ENCODE peak calls at places on chromosomes 2 and 18, in four cellular contexts. One of them, this sample, is unnamed.

GRCh38 chr2:23533014-23533730 is 148.2 kb downstream of the KLHL29 start:
- DNase-seq in lung: no peak
- DNase-seq in colonic mucosa: no peak
- DNase-seq in CD8-positive, alpha-beta memory T cell: no peak
- DNase-seq in this sample: no peak

GRCh38 chr2:179218848-179219594 is 45.6 kb downstream of the SESTD1 start:
- DNase-seq in lung: peak
- DNase-seq in colonic mucosa: peak
- DNase-seq in CD8-positive, alpha-beta memory T cell: peak
- DNase-seq in this sample: peak

GRCh38 chr2:85602476-85603234 is at the start of gene TMEM150A:
- DNase-seq in lung: peak
- DNase-seq in colonic mucosa: peak
- DNase-seq in CD8-positive, alpha-beta memory T cell: peak
- DNase-seq in this sample: peak

GRCh38 chr2:193845604-193846003 is 1650.9 kb upstream of the TMEFF2 start:
- DNase-seq in lung: no peak
- DNase-seq in CD8-positive, alpha-beta memory T cell: no peak
- DNase-seq in colonic mucosa: no peak
- DNase-seq in this sample: no peak

GRCh38 chr2:65261676-65262075 is 34.0 kb downstream of the ACTR2 start:
- DNase-seq in colonic mucosa: no peak
- DNase-seq in lung: no peak
- DNase-seq in CD8-positive, alpha-beta memory T cell: no peak
- DNase-seq in this sample: no peak

GRCh38 chr2:51031004-51031791 is 734 bp downstream of the NRXN1 start:
- DNase-seq in lung: no peak
- DNase-seq in CD8-positive, alpha-beta memory T cell: no peak
- DNase-seq in colonic mucosa: no peak
- DNase-seq in this sample: no peak

GRCh38 chr2:180203972-180204371 is 196.9 kb upstream of the CWC22 start:
- DNase-seq in lung: no peak
- DNase-seq in colonic mucosa: peak
- DNase-seq in CD8-positive, alpha-beta memory T cell: no peak
- DNase-seq in this sample: no peak

GRCh38 chr18:37398248-37398920 is 167.2 kb downstream of the CELF4 start:
- DNase-seq in lung: no peak
- DNase-seq in CD8-positive, alpha-beta memory T cell: no peak
- DNase-seq in colonic mucosa: no peak
- DNase-seq in this sample: no peak

GRCh38 chr2:238063414-238064189 is 2.8 kb downstream of the SCLY start:
- DNase-seq in CD8-positive, alpha-beta memory T cell: no peak
- DNase-seq in colonic mucosa: peak
- DNase-seq in lung: no peak
- DNase-seq in this sample: no peak

GRCh38 chr2:46384457-46384815 is 87.2 kb downstream of the EPAS1 start:
- DNase-seq in lung: peak
- DNase-seq in CD8-positive, alpha-beta memory T cell: no peak
- DNase-seq in colonic mucosa: no peak
- DNase-seq in this sample: no peak

GRCh38 chr2:23698733-23699391 is 228.1 kb downstream of the ATAD2B start:
- DNase-seq in lung: no peak
- DNase-seq in CD8-positive, alpha-beta memory T cell: no peak
- DNase-seq in colonic mucosa: no peak
- DNase-seq in this sample: no peak

GRCh38 chr18:49628993-49629795 is 67.3 kb downstream of the LIPG start:
- DNase-seq in lung: peak
- DNase-seq in colonic mucosa: peak
- DNase-seq in CD8-positive, alpha-beta memory T cell: no peak
- DNase-seq in this sample: no peak

GRCh38 chr18:38007931-38008330 is 442.3 kb upstream of the CELF4 start:
- DNase-seq in CD8-positive, alpha-beta memory T cell: no peak
- DNase-seq in lung: no peak
- DNase-seq in colonic mucosa: no peak
- DNase-seq in this sample: no peak

GRCh38 chr2:197354169-197354558 is 43.6 kb upstream of the ANKRD44 start:
- DNase-seq in lung: no peak
- DNase-seq in CD8-positive, alpha-beta memory T cell: no peak
- DNase-seq in colonic mucosa: no peak
- DNase-seq in this sample: no peak

GRCh38 chr2:207073791-207074678 is 91.7 kb downstream of the KLF7 start:
- DNase-seq in lung: no peak
- DNase-seq in CD8-positive, alpha-beta memory T cell: no peak
- DNase-seq in colonic mucosa: no peak
- DNase-seq in this sample: no peak

GRCh38 chr18:45891806-45892205 is 66.3 kb downstream of the SIGLEC15 start:
- DNase-seq in lung: no peak
- DNase-seq in colonic mucosa: no peak
- DNase-seq in CD8-positive, alpha-beta memory T cell: no peak
- DNase-seq in this sample: no peak

GRCh38 chr2:23378496-23378895 is 6.5 kb upstream of the KLHL29 start:
- DNase-seq in lung: no peak
- DNase-seq in CD8-positive, alpha-beta memory T cell: no peak
- DNase-seq in colonic mucosa: no peak
- DNase-seq in this sample: no peak

GRCh38 chr2:134181219-134181618 is 72.7 kb upstream of the MGAT5 start:
- DNase-seq in colonic mucosa: peak
- DNase-seq in CD8-positive, alpha-beta memory T cell: peak
- DNase-seq in lung: no peak
- DNase-seq in this sample: no peak

GRCh38 chr2:85744771-85745601 is 8.8 kb upstream of the ATOH8 start:
- DNase-seq in colonic mucosa: no peak
- DNase-seq in CD8-positive, alpha-beta memory T cell: no peak
- DNase-seq in lung: no peak
- DNase-seq in this sample: no peak

GRCh38 chr2:85049236-85049635 is 78.3 kb downstream of the KCMF1 start:
- DNase-seq in lung: no peak
- DNase-seq in CD8-positive, alpha-beta memory T cell: no peak
- DNase-seq in colonic mucosa: no peak
- DNase-seq in this sample: no peak

GRCh38 chr2:132416080-132416911 is at the start of gene GPR39:
- DNase-seq in CD8-positive, alpha-beta memory T cell: no peak
- DNase-seq in lung: peak
- DNase-seq in colonic mucosa: peak
- DNase-seq in this sample: peak

GRCh38 chr2:67579791-67580190 is 182.7 kb downstream of the ETAA1 start:
- DNase-seq in lung: no peak
- DNase-seq in colonic mucosa: no peak
- DNase-seq in CD8-positive, alpha-beta memory T cell: no peak
- DNase-seq in this sample: no peak

GRCh38 chr2:205409403-205409802 is 272.9 kb upstream of the NRP2 start:
- DNase-seq in CD8-positive, alpha-beta memory T cell: no peak
- DNase-seq in colonic mucosa: no peak
- DNase-seq in lung: no peak
- DNase-seq in this sample: no peak

GRCh38 chr18:26549103-26549485 is 741 bp upstream of the KCTD1 start:
- DNase-seq in lung: no peak
- DNase-seq in CD8-positive, alpha-beta memory T cell: no peak
- DNase-seq in colonic mucosa: peak
- DNase-seq in this sample: no peak

GRCh38 chr2:41907716-41908328 is 140.0 kb upstream of the PKDCC start:
- DNase-seq in lung: no peak
- DNase-seq in CD8-positive, alpha-beta memory T cell: no peak
- DNase-seq in colonic mucosa: no peak
- DNase-seq in this sample: no peak

GRCh38 chr2:240974771-240975572 is 23.4 kb upstream of the SNED1 start:
- DNase-seq in colonic mucosa: no peak
- DNase-seq in CD8-positive, alpha-beta memory T cell: no peak
- DNase-seq in lung: no peak
- DNase-seq in this sample: no peak

GRCh38 chr18:49055787-49056186 is 105.0 kb upstream of the SMAD7 start:
- DNase-seq in colonic mucosa: no peak
- DNase-seq in CD8-positive, alpha-beta memory T cell: no peak
- DNase-seq in lung: peak
- DNase-seq in this sample: no peak

GRCh38 chr2:120134263-120134662 is 88.9 kb downstream of the TMEM185B start:
- DNase-seq in colonic mucosa: no peak
- DNase-seq in lung: no peak
- DNase-seq in CD8-positive, alpha-beta memory T cell: no peak
- DNase-seq in this sample: no peak

GRCh38 chr2:205034034-205034433 is 488.8 kb downstream of the PARD3B start:
- DNase-seq in CD8-positive, alpha-beta memory T cell: no peak
- DNase-seq in colonic mucosa: no peak
- DNase-seq in lung: no peak
- DNase-seq in this sample: no peak

GRCh38 chr2:63729831-63730230 is 111.9 kb upstream of the UGP2 start:
- DNase-seq in lung: no peak
- DNase-seq in colonic mucosa: no peak
- DNase-seq in CD8-positive, alpha-beta memory T cell: no peak
- DNase-seq in this sample: no peak

GRCh38 chr2:197993830-197994229 is 189.4 kb downstream of the PLCL1 start:
- DNase-seq in CD8-positive, alpha-beta memory T cell: no peak
- DNase-seq in lung: no peak
- DNase-seq in colonic mucosa: no peak
- DNase-seq in this sample: no peak

GRCh38 chr2:119438726-119439284 is 7.2 kb downstream of the TMEM37 start:
- DNase-seq in CD8-positive, alpha-beta memory T cell: no peak
- DNase-seq in colonic mucosa: no peak
- DNase-seq in lung: no peak
- DNase-seq in this sample: no peak

GRCh38 chr2:41720298-41720697 is 327.5 kb upstream of the PKDCC start:
- DNase-seq in CD8-positive, alpha-beta memory T cell: no peak
- DNase-seq in colonic mucosa: no peak
- DNase-seq in lung: no peak
- DNase-seq in this sample: no peak

GRCh38 chr2:120622886-120623753 is 112.5 kb upstream of the GLI2 start:
- DNase-seq in colonic mucosa: no peak
- DNase-seq in lung: no peak
- DNase-seq in CD8-positive, alpha-beta memory T cell: no peak
- DNase-seq in this sample: no peak

GRCh38 chr2:43542285-43542933 is 53.4 kb downstream of the THADA start:
- DNase-seq in colonic mucosa: no peak
- DNase-seq in lung: no peak
- DNase-seq in CD8-positive, alpha-beta memory T cell: peak
- DNase-seq in this sample: no peak

GRCh38 chr2:72148975-72149555 is 1.4 kb upstream of the CYP26B1 start:
- DNase-seq in colonic mucosa: peak
- DNase-seq in CD8-positive, alpha-beta memory T cell: no peak
- DNase-seq in lung: peak
- DNase-seq in this sample: peak

DNA sequence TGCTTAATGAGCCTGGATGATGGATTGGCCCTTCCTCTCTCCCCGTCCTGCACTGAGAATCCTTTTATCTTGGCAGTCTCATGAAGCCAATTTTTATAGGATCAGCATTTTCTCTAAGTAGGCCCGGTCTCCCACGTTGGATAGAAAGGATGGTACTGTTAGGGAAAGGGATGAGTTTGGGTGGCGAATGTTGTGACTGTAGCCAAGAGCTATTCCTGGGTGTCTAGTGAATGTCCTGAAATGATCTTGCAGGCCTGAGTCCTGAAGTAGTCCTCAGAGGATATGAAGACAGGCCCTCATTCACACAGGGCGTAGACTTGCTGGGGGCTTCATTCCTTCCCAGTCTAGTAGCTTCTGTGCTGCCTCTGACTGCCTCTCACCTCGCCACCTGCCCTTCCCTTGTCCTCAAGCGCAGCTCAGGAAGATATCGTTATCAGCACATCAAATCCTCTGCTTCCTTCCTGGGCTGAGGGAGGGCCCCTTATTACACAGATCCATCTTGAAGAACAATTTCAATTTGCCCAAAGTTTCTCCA is 8.9 kb downstream of the LBH start:
- DNase-seq in lung: no peak
- DNase-seq in CD8-positive, alpha-beta memory T cell: no peak
- DNase-seq in colonic mucosa: no peak
- DNase-seq in this sample: no peak
- H3K4me3 ChIP-seq in lung: no peak
- H3K4me3 ChIP-seq in CD8-positive, alpha-beta memory T cell: peak
- H3K4me3 ChIP-seq in colonic mucosa: no peak
- H3K4me3 ChIP-seq in this sample: no peak

GRCh38 chr18:11179959-11180519 is 30.7 kb upstream of the PIEZO2 start:
- DNase-seq in lung: no peak
- DNase-seq in colonic mucosa: no peak
- DNase-seq in CD8-positive, alpha-beta memory T cell: no peak
- DNase-seq in this sample: no peak
- H3K27ac ChIP-seq in lung: no peak
- H3K27ac ChIP-seq in colonic mucosa: no peak
- H3K27ac ChIP-seq in CD8-positive, alpha-beta memory T cell: no peak
- H3K27ac ChIP-seq in this sample: no peak

DNA sequence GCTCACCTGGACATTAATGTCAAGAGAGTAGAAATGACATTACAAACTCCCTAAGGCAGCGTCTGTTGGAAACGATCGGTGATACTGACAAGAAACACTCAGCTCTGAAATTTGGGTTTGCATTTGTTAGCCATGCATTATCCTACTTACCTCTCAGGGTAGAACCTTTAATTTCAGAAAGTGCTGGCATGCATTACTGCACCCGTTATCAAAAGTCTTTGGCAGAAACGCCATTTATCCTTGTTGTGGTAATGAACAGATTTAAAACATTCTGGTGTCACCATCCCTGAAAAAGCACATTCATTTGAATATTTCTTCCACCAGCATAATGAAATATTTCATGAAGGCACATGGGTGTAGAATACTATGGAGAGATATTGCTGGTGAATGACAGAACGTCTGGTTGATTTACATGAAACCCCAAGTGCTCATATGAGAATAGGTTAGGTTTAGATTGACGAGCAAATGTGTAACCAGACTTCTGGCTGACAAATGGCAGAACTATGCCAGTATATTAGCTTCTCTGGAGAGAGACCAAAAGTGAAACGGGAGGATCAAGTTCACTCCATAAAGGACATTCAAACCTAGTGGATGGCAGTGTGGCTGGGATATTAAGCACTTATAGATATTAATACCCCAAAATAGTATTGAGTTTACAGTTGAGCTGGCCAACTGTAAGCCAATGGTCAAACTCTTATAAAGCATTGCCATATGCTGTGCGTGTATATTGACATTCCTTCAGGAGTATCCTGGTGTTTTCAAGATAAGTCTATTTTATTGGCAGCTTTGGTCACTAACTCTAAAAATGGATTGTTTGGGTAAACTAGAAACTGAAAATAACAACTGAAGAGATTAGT is 53.6 kb upstream of the ITGB6 start:
- DNase-seq in lung: no peak
- DNase-seq in colonic mucosa: no peak
- DNase-seq in CD8-positive, alpha-beta memory T cell: no peak
- DNase-seq in this sample: no peak
- H3K4me3 ChIP-seq in lung: no peak
- H3K4me3 ChIP-seq in colonic mucosa: no peak
- H3K4me3 ChIP-seq in CD8-positive, alpha-beta memory T cell: no peak
- H3K4me3 ChIP-seq in this sample: no peak

GRCh38 chr2:19793132-19793750 is 108.5 kb downstream of the TTC32 start:
- DNase-seq in CD8-positive, alpha-beta memory T cell: no peak
- DNase-seq in colonic mucosa: no peak
- DNase-seq in lung: no peak
- DNase-seq in this sample: no peak

GRCh38 chr2:19800796-19801195 is 101.0 kb downstream of the TTC32 start:
- DNase-seq in lung: no peak
- DNase-seq in CD8-positive, alpha-beta memory T cell: no peak
- DNase-seq in colonic mucosa: no peak
- DNase-seq in this sample: no peak

GRCh38 chr2:19799881-19800780 is 101.7 kb downstream of the TTC32 start:
- DNase-seq in colonic mucosa: no peak
- DNase-seq in lung: no peak
- DNase-seq in CD8-positive, alpha-beta memory T cell: no peak
- DNase-seq in this sample: no peak

GRCh38 chr2:19797871-19798270 is 103.9 kb downstream of the TTC32 start:
- DNase-seq in colonic mucosa: no peak
- DNase-seq in lung: no peak
- DNase-seq in CD8-positive, alpha-beta memory T cell: no peak
- DNase-seq in this sample: no peak

GRCh38 chr2:19796036-19796703 is 105.6 kb downstream of the TTC32 start:
- DNase-seq in lung: no peak
- DNase-seq in colonic mucosa: no peak
- DNase-seq in CD8-positive, alpha-beta memory T cell: no peak
- DNase-seq in this sample: no peak
- H3K27ac ChIP-seq in lung: no peak
- H3K27ac ChIP-seq in colonic mucosa: no peak
- H3K27ac ChIP-seq in CD8-positive, alpha-beta memory T cell: no peak
- H3K27ac ChIP-seq in this sample: no peak